ENCODE peak calls at places on chromosomes 1 and 21, in six cellular contexts. One of them, this sample, is unnamed.

GRCh38 chr1:200906491-200906890 is 11.8 kb downstream of the INAVA start:
- DNase-seq in mammary epithelial cell: no peak
- DNase-seq in stimulated activated CD4-positive, alpha-beta T cell treated with anti-CD3 and anti-CD28 coated beads, Interleukin-1b, Interleukin-23, amount 100 ng/mL, for 48 hours: no peak
- DNase-seq in left ventricle myocardium inferior: no peak
- DNase-seq in stimulated activated CD8-positive, alpha-beta memory T cell treated with anti-CD3 and anti-CD28 coated beads, Interleukin-7, amount 100 ng/mL, for 24 hours: no peak
- DNase-seq in fibroblast of villous mesenchyme: no peak
- DNase-seq in this sample: no peak

GRCh38 chr1:39105061-39105840 is 79.1 kb downstream of the NDUFS5 start:
- DNase-seq in mammary epithelial cell: peak; percentile 76
- DNase-seq in stimulated activated CD4-positive, alpha-beta T cell treated with anti-CD3 and anti-CD28 coated beads, Interleukin-1b, Interleukin-23, amount 100 ng/mL, for 48 hours: peak; percentile 44
- DNase-seq in left ventricle myocardium inferior: peak; percentile 85
- DNase-seq in stimulated activated CD8-positive, alpha-beta memory T cell treated with anti-CD3 and anti-CD28 coated beads, Interleukin-7, amount 100 ng/mL, for 24 hours: peak; percentile 22
- DNase-seq in fibroblast of villous mesenchyme: peak; percentile 73
- DNase-seq in this sample: peak; percentile 88

GRCh38 chr1:41661428-41662060 is 177.1 kb upstream of the EDN2 start:
- DNase-seq in mammary epithelial cell: peak; percentile 16
- DNase-seq in stimulated activated CD4-positive, alpha-beta T cell treated with anti-CD3 and anti-CD28 coated beads, Interleukin-1b, Interleukin-23, amount 100 ng/mL, for 48 hours: no peak
- DNase-seq in left ventricle myocardium inferior: no peak
- DNase-seq in stimulated activated CD8-positive, alpha-beta memory T cell treated with anti-CD3 and anti-CD28 coated beads, Interleukin-7, amount 100 ng/mL, for 24 hours: no peak
- DNase-seq in fibroblast of villous mesenchyme: no peak
- DNase-seq in this sample: no peak

GRCh38 chr1:117161887-117162286 is 40.3 kb upstream of the TRIM45 start:
- DNase-seq in mammary epithelial cell: no peak
- DNase-seq in stimulated activated CD4-positive, alpha-beta T cell treated with anti-CD3 and anti-CD28 coated beads, Interleukin-1b, Interleukin-23, amount 100 ng/mL, for 48 hours: no peak
- DNase-seq in left ventricle myocardium inferior: no peak
- DNase-seq in stimulated activated CD8-positive, alpha-beta memory T cell treated with anti-CD3 and anti-CD28 coated beads, Interleukin-7, amount 100 ng/mL, for 24 hours: no peak
- DNase-seq in fibroblast of villous mesenchyme: no peak
- DNase-seq in this sample: no peak

GRCh38 chr1:245835386-245835785 is 671.7 kb downstream of the SMYD3 start:
- DNase-seq in mammary epithelial cell: no peak
- DNase-seq in stimulated activated CD4-positive, alpha-beta T cell treated with anti-CD3 and anti-CD28 coated beads, Interleukin-1b, Interleukin-23, amount 100 ng/mL, for 48 hours: no peak
- DNase-seq in left ventricle myocardium inferior: no peak
- DNase-seq in stimulated activated CD8-positive, alpha-beta memory T cell treated with anti-CD3 and anti-CD28 coated beads, Interleukin-7, amount 100 ng/mL, for 24 hours: no peak
- DNase-seq in fibroblast of villous mesenchyme: no peak
- DNase-seq in this sample: no peak

GRCh38 chr1:94927405-94928175 is 680 bp upstream of the CNN3 start:
- DNase-seq in mammary epithelial cell: peak; percentile 36
- DNase-seq in stimulated activated CD4-positive, alpha-beta T cell treated with anti-CD3 and anti-CD28 coated beads, Interleukin-1b, Interleukin-23, amount 100 ng/mL, for 48 hours: no peak
- DNase-seq in left ventricle myocardium inferior: no peak
- DNase-seq in stimulated activated CD8-positive, alpha-beta memory T cell treated with anti-CD3 and anti-CD28 coated beads, Interleukin-7, amount 100 ng/mL, for 24 hours: no peak
- DNase-seq in fibroblast of villous mesenchyme: peak; percentile 63
- DNase-seq in this sample: no peak

GRCh38 chr1:44584167-44584566 is 90.1 kb downstream of the TMEM53 start:
- DNase-seq in mammary epithelial cell: no peak
- DNase-seq in stimulated activated CD4-positive, alpha-beta T cell treated with anti-CD3 and anti-CD28 coated beads, Interleukin-1b, Interleukin-23, amount 100 ng/mL, for 48 hours: no peak
- DNase-seq in left ventricle myocardium inferior: no peak
- DNase-seq in stimulated activated CD8-positive, alpha-beta memory T cell treated with anti-CD3 and anti-CD28 coated beads, Interleukin-7, amount 100 ng/mL, for 24 hours: no peak
- DNase-seq in fibroblast of villous mesenchyme: peak; percentile 75
- DNase-seq in this sample: no peak

GRCh38 chr1:221527886-221528634 is 213.8 kb downstream of the DUSP10 start:
- DNase-seq in mammary epithelial cell: no peak
- DNase-seq in stimulated activated CD4-positive, alpha-beta T cell treated with anti-CD3 and anti-CD28 coated beads, Interleukin-1b, Interleukin-23, amount 100 ng/mL, for 48 hours: no peak
- DNase-seq in left ventricle myocardium inferior: no peak
- DNase-seq in stimulated activated CD8-positive, alpha-beta memory T cell treated with anti-CD3 and anti-CD28 coated beads, Interleukin-7, amount 100 ng/mL, for 24 hours: no peak
- DNase-seq in fibroblast of villous mesenchyme: no peak
- DNase-seq in this sample: no peak

GRCh38 chr21:34306246-34306645 is 57.6 kb upstream of the KCNE2 start:
- DNase-seq in mammary epithelial cell: no peak
- DNase-seq in stimulated activated CD4-positive, alpha-beta T cell treated with anti-CD3 and anti-CD28 coated beads, Interleukin-1b, Interleukin-23, amount 100 ng/mL, for 48 hours: no peak
- DNase-seq in left ventricle myocardium inferior: no peak
- DNase-seq in stimulated activated CD8-positive, alpha-beta memory T cell treated with anti-CD3 and anti-CD28 coated beads, Interleukin-7, amount 100 ng/mL, for 24 hours: no peak
- DNase-seq in fibroblast of villous mesenchyme: peak; percentile 10
- DNase-seq in this sample: no peak

GRCh38 chr1:94113592-94114322 is 7.2 kb downstream of the ABCA4 start:
- DNase-seq in mammary epithelial cell: no peak
- DNase-seq in stimulated activated CD4-positive, alpha-beta T cell treated with anti-CD3 and anti-CD28 coated beads, Interleukin-1b, Interleukin-23, amount 100 ng/mL, for 48 hours: no peak
- DNase-seq in left ventricle myocardium inferior: no peak
- DNase-seq in stimulated activated CD8-positive, alpha-beta memory T cell treated with anti-CD3 and anti-CD28 coated beads, Interleukin-7, amount 100 ng/mL, for 24 hours: no peak
- DNase-seq in fibroblast of villous mesenchyme: no peak
- DNase-seq in this sample: no peak

This sample was measured in right lobe of liver.